ENCODE peak calls at places on chromosome 1, in seven cellular contexts. O, M, E, Z, P, L and S are unnamed samples.

GRCh38 chr1:97138515-97139032 is 417.0 kb downstream of the PTBP2 start:
- DNase-seq in O (no peak), Z (no peak), L (no peak), P (no peak), M (no peak), E (no peak), S (no peak)

GRCh38 chr1:59029366-59029765 is 245.5 kb upstream of the JUN start:
- DNase-seq in M (no peak), P (no peak), O (no peak), E (no peak), Z (no peak), L (no peak), S (no peak)

GRCh38 chr1:14642712-14643111 is 44.2 kb downstream of the KAZN start:
- DNase-seq in P (no peak), L (no peak), Z (no peak), E (no peak), M (no peak), O (no peak), S (no peak)

GRCh38 chr1:221169447-221169889 is 290.2 kb downstream of the HLX start:
- DNase-seq in E (no peak), P (no peak), M (no peak), Z (no peak), O (peak), L (no peak), S (no peak)

GRCh38 chr1:72111662-72112061 is 170.7 kb downstream of the NEGR1 start:
- DNase-seq in Z (no peak), O (no peak), L (no peak), P (no peak), E (no peak), M (no peak), S (no peak)

GRCh38 chr1:61043010-61043820 is 39.1 kb upstream of the NFIA start:
- DNase-seq in P (peak), Z (peak), L (peak), M (peak), O (peak), E (peak), S (peak)

GRCh38 chr1:111582644-111583618 is 36.7 kb upstream of the RAP1A start:
- DNase-seq in O (no peak), Z (no peak), L (no peak), P (no peak), M (no peak), E (no peak), S (no peak)

GRCh38 chr1:84969489-84970250 is 27.2 kb downstream of the MCOLN2 start:
- DNase-seq in L (no peak), P (no peak), M (peak), E (no peak), Z (no peak), O (no peak), S (no peak)

GRCh38 chr1:24069817-24070216 is 42.1 kb downstream of the MYOM3 start:
- DNase-seq in Z (no peak), O (no peak), L (no peak), E (no peak), M (no peak), P (no peak), S (no peak)

GRCh38 chr1:117370071-117370470 is 2.8 kb downstream of the MAN1A2 start:
- DNase-seq in M (no peak), O (no peak), E (no peak), L (no peak), Z (no peak), P (no peak), S (no peak)

GRCh38 chr1:248622491-248623106 is 12.3 kb downstream of the OR2T11 start:
- DNase-seq in M (peak), Z (no peak), L (no peak), E (peak), O (peak), P (no peak), S (no peak)

GRCh38 chr1:146012703-146013565 is 8.6 kb downstream of the HJV start:
- DNase-seq in O (peak), Z (peak), E (peak), M (peak), P (no peak), L (no peak), S (no peak)

GRCh38 chr1:92446990-92447681 is 39.6 kb downstream of the GFI1 start:
- DNase-seq in L (no peak), E (peak), O (no peak), M (no peak), Z (no peak), P (no peak), S (no peak)

GRCh38 chr1:36664564-36665287 is 182.0 kb upstream of the CSF3R start:
- DNase-seq in Z (no peak), L (no peak), O (no peak), M (no peak), P (no peak), E (no peak), S (peak)

GRCh38 chr1:3066826-3067225 is 2.2 kb upstream of the PRDM16 start:
- DNase-seq in P (no peak), Z (no peak), E (no peak), M (no peak), O (no peak), L (no peak), S (no peak)

GRCh38 chr1:12811409-12811784 is 19.8 kb downstream of the PRAMEF11 start:
- DNase-seq in Z (no peak), L (no peak), M (no peak), O (no peak), P (no peak), E (no peak), S (no peak)

GRCh38 chr1:168553680-168554553 is 10.1 kb upstream of the XCL2 start:
- DNase-seq in P (no peak), L (no peak), Z (no peak), O (no peak), E (no peak), M (no peak), S (no peak)

GRCh38 chr1:225908013-225908640 is 15.9 kb downstream of the PYCR2 start:
- DNase-seq in O (no peak), P (no peak), E (no peak), L (no peak), Z (no peak), M (no peak), S (no peak)

GRCh38 chr1:113870778-113871177 is 734 bp downstream of the PTPN22 start:
- DNase-seq in P (no peak), O (no peak), L (no peak), M (peak), E (no peak), Z (no peak), S (no peak)

GRCh38 chr1:33219886-33220661 is 36.2 kb upstream of the ZNF362 start:
- DNase-seq in P (no peak), Z (no peak), E (peak), M (no peak), O (no peak), L (no peak), S (peak)

GRCh38 chr1:39395357-39395831 is 96.0 kb upstream of the BMP8A start:
- DNase-seq in E (peak), L (no peak), M (no peak), Z (no peak), O (peak), P (no peak), S (no peak)

GRCh38 chr1:182317489-182318180 is 74.0 kb downstream of the GLUL start:
- DNase-seq in E (no peak), L (no peak), M (no peak), O (no peak), P (peak), Z (no peak), S (no peak)

GRCh38 chr1:7948950-7949349 is 8.3 kb upstream of the TNFRSF9 start:
- DNase-seq in Z (no peak), M (peak), E (peak), O (peak), P (no peak), L (no peak), S (no peak)

GRCh38 chr1:44619261-44619900 is 54.9 kb downstream of the TMEM53 start:
- DNase-seq in E (no peak), L (no peak), M (no peak), O (peak), Z (no peak), P (no peak), S (no peak)

GRCh38 chr1:53572061-53572801 is 113.0 kb downstream of the DMRTB1 start:
- DNase-seq in O (peak), Z (no peak), E (peak), M (no peak), P (peak), L (no peak), S (no peak)

GRCh38 chr1:201506573-201507567 is at the start of gene CSRP1:
- DNase-seq in L (peak), E (peak), M (peak), O (peak), P (peak), Z (peak), S (peak)

GRCh38 chr1:214044438-214045214 is 56.9 kb downstream of the PROX1 start:
- DNase-seq in O (no peak), E (no peak), M (no peak), Z (no peak), L (no peak), P (no peak), S (no peak)

GRCh38 chr1:15172405-15173259 is 19.1 kb downstream of the TMEM51 start:
- DNase-seq in Z (no peak), L (no peak), O (no peak), P (no peak), M (no peak), E (peak), S (no peak)

GRCh38 chr1:228999776-229000175 is 264.5 kb downstream of the RHOU start:
- DNase-seq in M (no peak), L (no peak), O (no peak), P (no peak), Z (no peak), E (no peak), S (no peak)

GRCh38 chr1:50023292-50024159 is at the start of gene AGBL4:
- DNase-seq in O (no peak), M (no peak), E (peak), Z (peak), P (peak), L (no peak), S (no peak)

GRCh38 chr1:60886090-60886489 is 196.3 kb upstream of the NFIA start:
- DNase-seq in E (no peak), P (no peak), Z (no peak), O (no peak), M (no peak), L (no peak), S (no peak)

GRCh38 chr1:150061632-150062101 is 5.9 kb upstream of the VPS45 start:
- DNase-seq in E (peak), M (no peak), Z (no peak), O (peak), P (no peak), L (no peak), S (no peak)

GRCh38 chr1:79982218-79982617 is 975.7 kb upstream of the ADGRL4 start:
- DNase-seq in E (no peak), P (no peak), L (peak), M (no peak), O (peak), Z (peak), S (peak)

GRCh38 chr1:201359031-201359872 is 18.2 kb downstream of the TNNT2 start:
- DNase-seq in M (no peak), O (no peak), E (no peak), P (no peak), L (no peak), Z (no peak), S (no peak)

GRCh38 chr1:156889802-156890585 is 3.5 kb upstream of the PEAR1 start:
- DNase-seq in P (peak), O (peak), L (peak), M (peak), Z (peak), E (peak), S (peak)

GRCh38 chr1:942411-942821 is 16.6 kb downstream of the NOC2L start:
- DNase-seq in O (no peak), P (no peak), L (no peak), Z (no peak), M (no peak), E (no peak), S (no peak)

GRCh38 chr1:181044449-181044966 is 10.7 kb downstream of the MR1 start:
- DNase-seq in Z (no peak), O (no peak), L (no peak), P (peak), E (peak), M (peak), S (peak)